ENCODE peak calls at places on chromosomes 11 and 22, in six cellular contexts. D, M, B, N, Q and R are unnamed samples.

GRCh38 chr11:71171024-71171423 is 81.4 kb downstream of the SHANK2 start:
- DNase-seq in D (no peak), M (no peak), B (no peak), N (no peak), Q (no peak), R (no peak)

GRCh38 chr11:8826145-8826786 is 84.7 kb upstream of the AKIP1 start:
- DNase-seq in D (no peak), M (peak), B (no peak), N (no peak), Q (no peak), R (no peak)

GRCh38 chr11:7655253-7656217 is 17.8 kb downstream of the CYB5R2 start:
- DNase-seq in D (no peak), M (no peak), B (no peak), N (no peak), Q (no peak), R (no peak)

GRCh38 chr11:100774859-100775258 is 87.8 kb downstream of the ARHGAP42 start:
- DNase-seq in D (no peak), M (no peak), B (no peak), N (no peak), Q (no peak), R (no peak)

GRCh38 chr11:128806496-128807261 is 60.4 kb downstream of the KCNJ1 start:
- DNase-seq in D (no peak), M (no peak), B (no peak), N (no peak), Q (no peak), R (no peak)

GRCh38 chr11:86115542-86116385 is 46.9 kb upstream of the PICALM start:
- DNase-seq in D (no peak), M (no peak), B (no peak), N (no peak), Q (no peak), R (no peak)

GRCh38 chr22:43227231-43227630 is 40.3 kb upstream of the TTLL12 start:
- DNase-seq in D (no peak), M (no peak), B (no peak), N (no peak), Q (no peak), R (no peak)

GRCh38 chr11:57773026-57773598 is 11.5 kb downstream of the CTNND1 start:
- DNase-seq in D (no peak), M (no peak), B (no peak), N (no peak), Q (no peak), R (no peak)

GRCh38 chr22:25068701-25069100 is 116.2 kb downstream of the KIAA1671 start:
- DNase-seq in D (no peak), M (no peak), B (no peak), N (no peak), Q (no peak), R (no peak)

GRCh38 chr22:21968452-21969129 is 14.0 kb downstream of the TOP3B start:
- DNase-seq in D (no peak), M (no peak), B (no peak), N (no peak), Q (no peak), R (no peak)

GRCh38 chr22:32466496-32466895 is 2.2 kb upstream of the BPIFC start:
- DNase-seq in D (no peak), M (no peak), B (no peak), N (no peak), Q (no peak), R (no peak)

GRCh38 chr11:64809781-64810241 is 540 bp downstream of the MEN1 start:
- DNase-seq in D (no peak), M (no peak), B (no peak), N (peak), Q (no peak), R (no peak)

GRCh38 chr11:3380706-3381570 is 2.0 kb upstream of the ZNF195 start:
- DNase-seq in D (no peak), M (no peak), B (no peak), N (no peak), Q (no peak), R (no peak)

GRCh38 chr11:27249208-27249509 is 113.9 kb downstream of the CCDC34 start:
- DNase-seq in D (no peak), M (no peak), B (no peak), N (no peak), Q (no peak), R (no peak)

GRCh38 chr11:77819921-77820564 is 479 bp downstream of the RSF1 start:
- DNase-seq in D (peak), M (peak), B (peak), N (peak), Q (no peak), R (no peak)

GRCh38 chr11:86765146-86765663 is 35.1 kb upstream of the PRSS23 start:
- DNase-seq in D (no peak), M (no peak), B (no peak), N (no peak), Q (no peak), R (no peak)

GRCh38 chr22:24166811-24167210 is 14.5 kb upstream of the SUSD2 start:
- DNase-seq in D (no peak), M (no peak), B (no peak), N (no peak), Q (no peak), R (no peak)

GRCh38 chr11:120326845-120327281 is 1.8 kb downstream of the TLCD5 start:
- DNase-seq in D (no peak), M (no peak), B (no peak), N (no peak), Q (peak), R (no peak)

GRCh38 chr11:120326228-120326627 is 1.1 kb downstream of the TLCD5 start:
- DNase-seq in D (no peak), M (no peak), B (no peak), N (no peak), Q (no peak), R (no peak)

GRCh38 chr11:120329556-120329955 is 4.5 kb downstream of the TLCD5 start:
- DNase-seq in D (no peak), M (no peak), B (no peak), N (no peak), Q (no peak), R (no peak)

GRCh38 chr11:120327311-120327710 is 2.2 kb downstream of the TLCD5 start:
- DNase-seq in D (no peak), M (no peak), B (no peak), N (no peak), Q (no peak), R (no peak)

DNA sequence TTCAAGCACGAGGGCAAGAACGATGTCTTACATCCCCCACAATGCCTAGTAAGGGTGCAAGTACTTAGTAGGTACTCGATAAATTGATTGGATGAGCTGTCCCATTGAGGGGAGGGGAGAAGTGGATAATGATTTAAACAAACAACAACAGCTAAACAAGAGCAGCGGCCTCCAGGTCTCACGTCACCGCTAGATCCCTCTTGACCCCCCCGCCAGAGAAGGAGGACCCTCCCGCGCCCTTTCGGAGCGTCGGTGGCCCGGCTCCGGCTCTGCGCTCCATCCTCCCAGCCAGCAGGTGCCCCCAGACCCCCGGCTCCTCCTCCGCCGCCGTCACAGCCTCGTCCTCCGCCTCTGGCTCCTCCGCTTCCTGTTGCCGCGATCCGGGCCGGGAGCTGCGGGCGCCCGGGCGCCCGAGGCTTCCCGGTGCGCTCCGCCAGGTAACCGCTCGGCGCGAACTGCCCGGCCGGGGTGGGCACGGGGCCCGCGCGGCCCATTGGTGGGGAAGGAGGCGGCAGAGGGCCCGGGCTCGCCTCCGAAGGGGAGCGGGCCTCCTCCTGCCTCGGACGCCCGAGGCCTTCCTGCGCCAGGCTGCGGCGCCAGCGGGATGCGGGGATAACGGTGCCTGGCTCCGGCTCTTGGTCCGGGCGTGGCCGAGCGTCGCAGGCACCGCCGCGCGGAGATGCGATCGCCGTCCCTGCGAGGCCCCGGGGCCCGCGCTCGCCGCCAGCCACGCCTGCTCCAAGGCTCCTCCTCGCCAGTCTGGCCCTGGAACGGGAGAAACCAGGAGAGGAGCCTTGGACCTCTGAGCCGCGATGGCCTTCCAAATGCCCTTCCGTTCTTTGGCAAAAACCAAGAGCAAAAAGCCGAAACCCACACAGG is at the start of gene TLCD5:
- DNase-seq in D (peak), M (peak), B (peak), N (peak), Q (peak), R (no peak)
- TF ChIP-seq CTCF in D (peak), M (no peak), B (no peak), N (no peak), Q (peak), R (peak)

GRCh38 chr22:38260760-38261477 is 11.9 kb downstream of the TMEM184B start:
- DNase-seq in D (no peak), M (no peak), B (no peak), N (no peak), Q (no peak), R (no peak)
- TF ChIP-seq CTCF in D (peak), M (peak), B (no peak), N (no peak), Q (peak), R (no peak)

DNA sequence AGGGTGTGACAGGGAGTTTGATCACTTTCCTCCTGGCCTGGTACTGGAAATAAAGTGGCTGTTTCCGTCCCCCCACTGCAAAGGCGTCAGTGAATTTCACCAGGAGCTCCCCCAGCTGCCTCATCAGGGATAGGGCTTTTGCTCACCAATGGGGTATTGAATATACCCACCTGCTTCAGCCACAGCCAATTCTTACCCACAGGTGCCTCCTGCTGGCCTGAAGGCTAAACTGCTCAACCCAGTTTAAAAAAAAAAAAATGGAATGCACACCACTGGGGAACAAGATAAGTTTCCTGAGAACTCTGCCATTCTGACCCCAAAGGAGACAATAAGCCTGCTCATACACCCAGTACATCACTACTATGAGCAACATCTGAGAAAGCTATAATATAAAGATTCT is 65.3 kb upstream of the MS4A8 start:
- DNase-seq in D (no peak), M (no peak), B (no peak), N (no peak), Q (peak), R (no peak)
- TF ChIP-seq CTCF in D (peak), M (peak), B (peak), N (peak), Q (peak), R (peak)

GRCh38 chr22:27314276-27314807 is 487.2 kb downstream of the MN1 start:
- DNase-seq in D (no peak), M (no peak), B (no peak), N (no peak), Q (no peak), R (no peak)

GRCh38 chr22:27315833-27316232 is 485.7 kb downstream of the MN1 start:
- DNase-seq in D (no peak), M (no peak), B (no peak), N (no peak), Q (no peak), R (no peak)

GRCh38 chr22:27317961-27318360 is 483.6 kb downstream of the MN1 start:
- DNase-seq in D (no peak), M (no peak), B (no peak), N (no peak), Q (no peak), R (no peak)

GRCh38 chr22:27318516-27318915 is 483.0 kb downstream of the MN1 start:
- DNase-seq in D (no peak), M (no peak), B (no peak), N (no peak), Q (no peak), R (no peak)

DNA sequence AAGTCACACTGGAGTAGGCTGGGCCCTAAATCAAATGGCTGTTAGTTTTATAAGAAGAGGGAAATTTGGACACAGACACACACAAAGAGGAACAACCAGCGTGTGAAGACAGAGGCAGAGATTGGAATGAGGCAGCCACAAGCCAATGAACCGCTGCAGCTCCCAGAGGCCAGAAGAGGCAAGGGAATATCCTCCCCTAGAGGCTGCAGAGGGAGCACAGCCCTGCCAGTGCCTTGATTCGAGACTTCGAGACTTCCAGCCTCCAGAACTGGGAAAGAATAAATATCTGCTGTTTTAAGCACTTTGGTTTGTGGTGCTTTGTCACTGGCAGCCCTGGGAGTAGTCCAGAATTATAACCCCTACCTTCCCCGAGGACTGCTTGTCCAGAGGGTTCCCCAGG is 484.4 kb downstream of the MN1 start:
- DNase-seq in D (no peak), M (no peak), B (no peak), N (no peak), Q (no peak), R (no peak)
- TF ChIP-seq CTCF in D (no peak), M (no peak), B (no peak), N (no peak), Q (no peak), R (no peak)

GRCh38 chr11:47186076-47186936 is at the start of gene PACSIN3:
- DNase-seq in D (peak), M (no peak), B (peak), N (peak), Q (peak), R (no peak)

GRCh38 chr11:47187723-47188122 is 1.5 kb upstream of the PACSIN3 start:
- DNase-seq in D (no peak), M (no peak), B (no peak), N (no peak), Q (no peak), R (no peak)

GRCh38 chr11:47185305-47186075 is 744 bp downstream of the PACSIN3 start:
- DNase-seq in D (peak), M (peak), B (peak), N (peak), Q (no peak), R (no peak)

GRCh38 chr11:47188262-47188661 is 2.0 kb upstream of the PACSIN3 start:
- DNase-seq in D (no peak), M (no peak), B (no peak), N (no peak), Q (no peak), R (no peak)

GRCh38 chr11:47186937-47187681 is 875 bp upstream of the PACSIN3 start:
- DNase-seq in D (peak), M (no peak), B (peak), N (peak), Q (no peak), R (peak)
- TF ChIP-seq CTCF in D (no peak), M (no peak), B (no peak), N (peak), Q (peak), R (no peak)

GRCh38 chr22:47064416-47064815 is 302.0 kb downstream of the TBC1D22A start:
- DNase-seq in D (peak), M (no peak), B (no peak), N (no peak), Q (no peak), R (no peak)
- TF ChIP-seq CTCF in D (no peak), M (no peak), B (no peak), N (no peak), Q (no peak), R (no peak)

GRCh38 chr22:30964858-30965257 is 3.7 kb downstream of the MORC2 start:
- DNase-seq in D (no peak), M (no peak), B (no peak), N (no peak), Q (no peak), R (no peak)

GRCh38 chr22:30968924-30969531 is at the start of gene TUG1:
- DNase-seq in D (peak), M (peak), B (peak), N (peak), Q (peak), R (peak)

GRCh38 chr22:30970356-30970746 is 1.3 kb downstream of the TUG1 start:
- DNase-seq in D (no peak), M (no peak), B (no peak), N (no peak), Q (no peak), R (no peak)

GRCh38 chr22:30968015-30968923 is at the start of gene MORC2:
- DNase-seq in D (peak), M (peak), B (no peak), N (no peak), Q (no peak), R (no peak)

GRCh38 chr22:30969532-30970355 is 679 bp downstream of the TUG1 start:
- DNase-seq in D (no peak), M (peak), B (no peak), N (no peak), Q (no peak), R (no peak)
- TF ChIP-seq CTCF in D (no peak), M (peak), B (no peak), N (no peak), Q (no peak), R (no peak)

GRCh38 chr11:72752088-72752914 is at the start of gene ARAP1:
- DNase-seq in D (peak), M (no peak), B (peak), N (peak), Q (peak), R (peak)
- TF ChIP-seq CTCF in D (no peak), M (no peak), B (no peak), N (no peak), Q (no peak), R (no peak)

GRCh38 chr11:69948256-69949141 is 129.3 kb upstream of the FGF3 start:
- DNase-seq in D (peak), M (no peak), B (no peak), N (no peak), Q (no peak), R (no peak)
- TF ChIP-seq CTCF in D (no peak), M (peak), B (no peak), N (peak), Q (no peak), R (no peak)

DNA sequence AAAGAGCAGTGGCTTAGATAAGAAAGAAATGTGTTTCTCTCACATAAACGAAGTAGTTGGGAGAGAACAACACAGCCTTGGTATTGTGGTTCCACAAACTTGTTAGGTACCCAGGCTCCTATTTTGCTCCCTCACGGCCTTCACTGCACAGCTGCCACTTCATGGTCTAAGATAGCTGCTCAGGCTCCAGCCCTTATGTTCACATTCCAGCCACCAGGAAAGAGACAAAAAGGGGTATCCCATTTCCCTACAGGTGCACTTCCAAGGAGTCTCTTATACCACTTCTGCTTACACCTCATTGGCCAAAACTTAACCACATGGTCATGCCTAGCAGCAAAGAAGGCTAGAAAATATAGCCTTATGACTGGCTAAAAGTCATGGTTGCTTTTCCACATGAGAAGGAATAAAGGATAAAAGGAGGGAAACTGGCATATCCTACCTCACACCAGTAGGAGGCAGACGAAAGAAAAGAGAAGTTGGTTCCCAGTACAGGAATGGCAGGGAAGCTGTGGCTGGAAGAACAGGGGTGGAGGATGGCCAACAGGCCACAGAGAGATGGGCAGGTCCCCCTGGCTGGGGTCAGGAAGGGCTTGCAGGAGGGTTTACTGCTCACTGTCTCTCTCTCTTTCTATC is 5.4 kb upstream of the HDHD5 start:
- DNase-seq in D (no peak), M (no peak), B (no peak), N (no peak), Q (no peak), R (no peak)
- TF ChIP-seq CTCF in D (no peak), M (peak), B (peak), N (peak), Q (peak), R (no peak)